ENCODE peak calls at places on chromosomes 7 and 10, in five cellular contexts. P is hippocampal formation, K is anterior cingulate cortex, A is NCI-H446 treated with DMSO at 0.1 percent for 48 hours, C is T-helper 1 cell. T is an unnamed sample.

GRCh38 chr7:149355390-149356048 is 93.5 kb downstream of the ZNF783 start:
- DNase-seq in C (no peak), A (no peak), K (no peak), P (no peak), T (peak)

GRCh38 chr10:7666253-7667023 is at the start of gene ITIH5:
- DNase-seq in P (no peak), C (no peak), K (no peak), A (no peak), T (peak)

GRCh38 chr10:25294032-25294926 is 119.5 kb downstream of the GPR158 start:
- DNase-seq in K (no peak), A (no peak), P (no peak), C (no peak), T (no peak)

GRCh38 chr7:130182990-130183389 is 22.2 kb downstream of the TMEM209 start:
- DNase-seq in P (no peak), A (no peak), C (peak), K (no peak), T (no peak)

GRCh38 chr7:120320218-120320961 is 47.4 kb downstream of the KCND2 start:
- DNase-seq in P (no peak), A (no peak), K (no peak), C (no peak), T (no peak)

GRCh38 chr7:423312-424260 is 96.1 kb downstream of the PDGFA start:
- DNase-seq in A (no peak), P (no peak), K (no peak), C (no peak), T (no peak)

GRCh38 chr7:129271500-129272355 is 46.9 kb downstream of the AHCYL2 start:
- DNase-seq in K (no peak), P (peak), C (peak), A (peak), T (peak)

GRCh38 chr7:144834516-144835165 is 1.2 kb downstream of the TPK1 start:
- DNase-seq in K (peak), P (peak), A (no peak), C (peak), T (peak)

GRCh38 chr7:129066290-129067131 is 11.6 kb upstream of the TNPO3 start:
- DNase-seq in P (no peak), C (no peak), K (no peak), A (no peak), T (peak)

GRCh38 chr7:102942883-102943261 is 30.1 kb downstream of the LRRC17 start:
- DNase-seq in C (no peak), P (no peak), A (no peak), K (no peak), T (no peak)

GRCh38 chr10:16894834-16895233 is 77.6 kb upstream of the RSU1 start:
- DNase-seq in A (no peak), P (no peak), C (no peak), K (no peak), T (no peak)

GRCh38 chr7:28354601-28355062 is 57.7 kb upstream of the CREB5 start:
- DNase-seq in K (no peak), A (no peak), P (no peak), C (no peak), T (no peak)

GRCh38 chr7:727104-727805 is at the start of gene PRKAR1B:
- DNase-seq in C (peak), A (no peak), K (peak), P (no peak), T (peak)

GRCh38 chr10:118362103-118362502 is 20.0 kb upstream of the FAM204A start:
- DNase-seq in C (no peak), P (no peak), K (no peak), A (no peak), T (no peak)

GRCh38 chr7:149459201-149459539 is 1.7 kb downstream of the ZNF777 start:
- DNase-seq in A (no peak), C (no peak), P (no peak), K (no peak), T (no peak)

GRCh38 chr7:111018960-111019835 is 71.7 kb upstream of the LRRN3 start:
- DNase-seq in K (no peak), C (no peak), P (no peak), A (no peak), T (peak)

GRCh38 chr10:11610855-11611247 is 599 bp downstream of the USP6NL start:
- DNase-seq in C (no peak), A (no peak), P (no peak), K (no peak), T (peak)

GRCh38 chr10:21292763-21293517 is 232.5 kb downstream of the SKIDA1 start:
- DNase-seq in A (peak), C (no peak), K (peak), P (no peak), T (peak)

GRCh38 chr7:148941598-148942280 is 57.6 kb upstream of the EZH2 start:
- DNase-seq in C (peak), P (no peak), K (peak), A (peak), T (peak)

GRCh38 chr7:18505870-18506460 is 10.4 kb downstream of the HDAC9 start:
- DNase-seq in A (no peak), C (no peak), K (no peak), P (no peak), T (no peak)

GRCh38 chr10:103822795-103823194 is 32.6 kb downstream of the SH3PXD2A start:
- DNase-seq in A (no peak), P (no peak), C (no peak), K (no peak), T (no peak)

GRCh38 chr7:149291036-149291835 is 29.2 kb downstream of the ZNF783 start:
- DNase-seq in P (no peak), A (no peak), C (peak), K (no peak), T (no peak)